ENCODE peak calls at places on chromosomes 3 and 15, in eight cellular contexts. S, D, Y, F, A, B, V and X are unnamed samples.

GRCh38 chr15:71352125-71352524 is 236.9 kb downstream of the THSD4 start:
- DNase-seq in S (no peak), D (no peak), Y (no peak), F (no peak), A (no peak), B (no peak), V (no peak), X (no peak)

GRCh38 chr3:32440481-32441350 is 49.1 kb downstream of the CMTM7 start:
- DNase-seq in S (no peak), D (no peak), Y (no peak), F (peak; percentile 50), A (peak; percentile 83), B (no peak), V (no peak), X (no peak)

GRCh38 chr3:12423918-12424634 is 60.2 kb upstream of the TSEN2 start:
- DNase-seq in S (no peak), D (no peak), Y (no peak), F (peak; percentile 35), A (no peak), B (no peak), V (no peak), X (no peak)

GRCh38 chr3:10337323-10338163 is 16.6 kb upstream of the SEC13 start:
- DNase-seq in S (no peak), D (peak; percentile 36), Y (no peak), F (no peak), A (no peak), B (no peak), V (no peak), X (no peak)

GRCh38 chr3:83863380-83863779 is 1095.4 kb upstream of the CADM2 start:
- DNase-seq in S (no peak), D (no peak), Y (no peak), F (no peak), A (no peak), B (no peak), V (no peak), X (no peak)

GRCh38 chr15:85329561-85330421 is 50.6 kb upstream of the AKAP13 start:
- DNase-seq in S (no peak), D (no peak), Y (no peak), F (peak; percentile 73), A (no peak), B (no peak), V (no peak), X (no peak)

GRCh38 chr3:97821413-97821809 is 400 bp upstream of the CRYBG3 start:
- DNase-seq in S (no peak), D (peak; percentile 65), Y (peak; percentile 72), F (no peak), A (no peak), B (peak; percentile 86), V (peak; percentile 2), X (no peak)

GRCh38 chr15:78263351-78263781 is 996 bp upstream of the DNAJA4 start:
- DNase-seq in S (no peak), D (no peak), Y (no peak), F (no peak), A (no peak), B (no peak), V (no peak), X (no peak)

GRCh38 chr3:49173792-49174170 is 2.4 kb downstream of the KLHDC8B start:
- DNase-seq in S (no peak), D (no peak), Y (no peak), F (no peak), A (no peak), B (peak; percentile 77), V (no peak), X (no peak)

GRCh38 chr15:51499379-51499976 is 123.1 kb downstream of the DMXL2 start:
- DNase-seq in S (peak; percentile 15), D (no peak), Y (no peak), F (peak; percentile 37), A (peak; percentile 48), B (no peak), V (no peak), X (no peak)

GRCh38 chr3:186052096-186052495 is 56.8 kb downstream of the ETV5 start:
- DNase-seq in S (no peak), D (no peak), Y (no peak), F (no peak), A (no peak), B (no peak), V (no peak), X (no peak)

GRCh38 chr3:117628896-117629295 is 919.3 kb downstream of the TUSC7 start:
- DNase-seq in S (peak; percentile 53), D (no peak), Y (no peak), F (peak; percentile 59), A (no peak), B (no peak), V (no peak), X (no peak)

GRCh38 chr15:95325763-95326688 is 1004.5 kb upstream of the NR2F2 start:
- DNase-seq in S (no peak), D (no peak), Y (no peak), F (no peak), A (no peak), B (no peak), V (no peak), X (no peak)

GRCh38 chr3:185729335-185729715 is 95.5 kb downstream of the IGF2BP2 start:
- DNase-seq in S (no peak), D (no peak), Y (no peak), F (peak; percentile 91), A (peak; percentile 80), B (no peak), V (no peak), X (no peak)

GRCh38 chr3:158788446-158788845 is 13.4 kb upstream of the MFSD1 start:
- DNase-seq in S (no peak), D (no peak), Y (no peak), F (no peak), A (no peak), B (no peak), V (no peak), X (no peak)

GRCh38 chr3:121295966-121296365 is 249.8 kb downstream of the POLQ start:
- DNase-seq in S (no peak), D (no peak), Y (no peak), F (no peak), A (peak; percentile 1), B (no peak), V (no peak), X (no peak)

GRCh38 chr3:195268608-195269309 is 2.2 kb downstream of the XXYLT1 start:
- DNase-seq in S (no peak), D (no peak), Y (no peak), F (no peak), A (no peak), B (no peak), V (no peak), X (no peak)

GRCh38 chr3:36201546-36201945 is 178.8 kb upstream of the STAC start:
- DNase-seq in S (no peak), D (no peak), Y (no peak), F (no peak), A (no peak), B (no peak), V (no peak), X (no peak)

GRCh38 chr3:84738101-84738500 is 220.7 kb upstream of the CADM2 start:
- DNase-seq in S (no peak), D (no peak), Y (no peak), F (no peak), A (no peak), B (no peak), V (no peak), X (no peak)

GRCh38 chr3:132394334-132394733 is 23.0 kb upstream of the DNAJC13 start:
- DNase-seq in S (no peak), D (peak; percentile 49), Y (no peak), F (peak; percentile 34), A (no peak), B (no peak), V (no peak), X (no peak)

GRCh38 chr3:187737401-187738088 is 7.7 kb downstream of the BCL6 start:
- DNase-seq in S (no peak), D (peak; percentile 89), Y (peak; percentile 89), F (peak; percentile 87), A (peak; percentile 72), B (peak; percentile 94), V (peak; percentile 42), X (peak; percentile 55)

GRCh38 chr15:26772588-26773484 is at the start of gene GABRB3:
- DNase-seq in S (no peak), D (peak; percentile 58), Y (no peak), F (peak; percentile 12), A (no peak), B (peak; percentile 90), V (no peak), X (no peak)
- H3K27ac ChIP-seq in S (no peak within 1 kb of the TSS), D (no peak within 1 kb of the TSS), Y (no peak within 1 kb of the TSS), F (no peak within 1 kb of the TSS), A (no peak within 1 kb of the TSS), B (no peak within 1 kb of the TSS), V (no peak within 1 kb of the TSS), X (no peak within 1 kb of the TSS)

DNA sequence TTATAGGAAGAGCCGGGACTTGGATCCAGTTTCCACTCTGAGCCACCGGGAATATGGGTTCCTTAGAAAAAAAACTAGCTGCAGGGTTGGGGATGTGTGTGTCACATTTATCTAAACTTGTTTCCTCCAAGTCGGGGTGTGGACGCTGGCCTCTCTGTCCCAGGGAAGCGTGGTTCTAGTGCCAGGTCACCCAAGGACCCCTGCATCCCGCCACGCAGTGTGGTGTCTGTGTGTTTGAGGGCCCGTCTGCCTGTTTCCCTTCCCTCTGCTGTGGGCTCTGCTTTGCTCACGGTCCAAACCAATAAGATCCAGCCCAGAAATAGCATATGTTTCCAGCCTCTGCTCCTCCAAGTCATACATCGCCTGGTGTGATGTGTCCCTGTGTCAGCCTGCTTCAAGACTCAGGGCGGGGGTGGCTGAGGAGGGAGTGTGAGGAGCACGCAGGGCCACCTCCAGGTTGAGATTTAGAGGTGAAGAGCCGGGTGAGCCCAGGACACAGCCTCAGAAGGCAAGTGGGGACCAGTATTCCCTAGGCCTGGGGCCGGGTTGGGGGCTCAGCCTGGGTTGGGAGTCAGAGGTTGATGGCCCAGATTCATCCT is 21.9 kb upstream of the RPL29 start:
- DNase-seq in S (no peak), D (peak; percentile 77), Y (no peak), F (peak; percentile 27), A (no peak), B (no peak), V (no peak), X (no peak)
- H3K27ac ChIP-seq in S (no peak overlapping the region), D (peak overlapping the region; percentile 92), Y (no peak overlapping the region), F (no peak overlapping the region), A (no peak overlapping the region), B (peak overlapping the region; percentile 1), V (peak overlapping the region; percentile 95), X (no peak overlapping the region)

DNA sequence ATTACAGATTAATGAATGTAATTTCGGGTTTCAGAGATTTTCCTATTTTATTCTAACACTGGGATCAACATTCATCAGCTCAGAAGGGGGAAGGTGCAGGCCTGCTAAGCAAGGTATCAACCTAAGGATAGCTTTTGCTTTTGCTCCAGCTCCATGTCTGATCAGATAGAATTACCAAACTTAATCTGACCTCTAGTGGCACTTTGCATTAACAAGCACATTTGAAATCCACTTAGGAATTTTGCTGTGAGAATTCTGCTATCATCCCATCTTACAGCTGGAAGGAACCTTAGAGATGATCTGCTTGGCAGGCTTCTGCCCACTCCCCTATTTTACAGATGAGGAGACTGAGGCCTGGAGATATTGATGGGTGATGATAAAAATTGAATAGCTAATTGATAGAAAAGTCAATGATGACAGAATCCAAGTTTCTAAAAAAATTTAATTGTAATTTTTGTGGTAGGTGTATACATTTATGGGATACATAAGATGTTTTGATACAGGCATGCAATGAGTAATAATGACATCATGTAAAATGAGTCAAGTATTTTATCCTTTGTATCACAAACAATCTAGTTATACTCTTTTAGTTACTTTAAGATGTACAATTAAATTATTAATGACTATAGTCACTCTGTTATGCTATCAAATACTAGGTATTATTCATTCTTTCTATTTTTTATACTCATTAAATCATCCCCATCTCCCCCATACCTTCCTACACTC is 209.2 kb upstream of the ZPLD1 start:
- DNase-seq in S (peak; percentile 64), D (no peak), Y (no peak), F (peak; percentile 79), A (peak; percentile 69), B (no peak), V (no peak), X (no peak)
- H3K27ac ChIP-seq in S (no peak overlapping the region), D (no peak overlapping the region), Y (no peak overlapping the region), F (no peak overlapping the region), A (no peak overlapping the region), B (no peak overlapping the region), V (no peak overlapping the region), X (no peak overlapping the region)

GRCh38 chr15:39704235-39704634 is 78.4 kb downstream of the FSIP1 start:
- DNase-seq in S (no peak), D (no peak), Y (no peak), F (no peak), A (no peak), B (no peak), V (no peak), X (no peak)
- H3K27ac ChIP-seq in S (no peak overlapping the region), D (no peak overlapping the region), Y (no peak overlapping the region), F (peak overlapping the region; percentile 56), A (no peak overlapping the region), B (no peak overlapping the region), V (no peak overlapping the region), X (no peak overlapping the region)